ENCODE peak calls at places on chromosomes 2 and 18, in four cellular contexts. Q is K562, D is H1, K is HepG2. U is an unnamed sample.

GRCh38 chr2:170030040-170030439 is 147.9 kb upstream of the MYO3B start:
- DNase-seq in Q (no peak), D (no peak), K (no peak), U (no peak)

GRCh38 chr18:23479829-23480505 is 23.3 kb upstream of the RMC1 start:
- DNase-seq in Q (no peak), D (no peak), K (no peak), U (no peak)

GRCh38 chr18:44474596-44474995 is 206.1 kb upstream of the SETBP1 start:
- DNase-seq in Q (no peak), D (no peak), K (no peak), U (no peak)

GRCh38 chr2:84865181-84865783 is 15.6 kb downstream of the TRABD2A start:
- DNase-seq in Q (no peak), D (no peak), K (no peak), U (no peak)

GRCh38 chr2:33107690-33108482 is 161.1 kb downstream of the LTBP1 start:
- DNase-seq in Q (no peak), D (no peak), K (no peak), U (no peak)

GRCh38 chr2:165122521-165122920 is 81.3 kb downstream of the SCN3A start:
- DNase-seq in Q (no peak), D (no peak), K (no peak), U (no peak)

GRCh38 chr2:172196768-172197322 is 94.1 kb upstream of the DLX2 start:
- DNase-seq in Q (no peak), D (no peak), K (no peak), U (no peak)

GRCh38 chr2:175418224-175418843 is 236.8 kb upstream of the ATP5MC3 start:
- DNase-seq in Q (peak), D (no peak), K (no peak), U (no peak)

GRCh38 chr18:35524236-35524635 is 26.5 kb upstream of the INO80C start:
- DNase-seq in Q (no peak), D (no peak), K (no peak), U (no peak)

GRCh38 chr18:37334494-37335125 is 231.0 kb downstream of the CELF4 start:
- DNase-seq in Q (no peak), D (no peak), K (no peak), U (no peak)

GRCh38 chr2:33605059-33605458 is 6.0 kb upstream of the FAM98A start:
- DNase-seq in Q (no peak), D (no peak), K (no peak), U (no peak)

GRCh38 chr2:170155022-170155722 is 22.8 kb upstream of the MYO3B start:
- DNase-seq in Q (peak), D (no peak), K (no peak), U (no peak)

GRCh38 chr2:84880645-84881521 is at the start of gene TRABD2A:
- DNase-seq in Q (peak), D (no peak), K (no peak), U (no peak)

GRCh38 chr2:16828828-16829160 is 163.2 kb upstream of the CYRIA start:
- DNase-seq in Q (no peak), D (no peak), K (no peak), U (no peak)

DNA sequence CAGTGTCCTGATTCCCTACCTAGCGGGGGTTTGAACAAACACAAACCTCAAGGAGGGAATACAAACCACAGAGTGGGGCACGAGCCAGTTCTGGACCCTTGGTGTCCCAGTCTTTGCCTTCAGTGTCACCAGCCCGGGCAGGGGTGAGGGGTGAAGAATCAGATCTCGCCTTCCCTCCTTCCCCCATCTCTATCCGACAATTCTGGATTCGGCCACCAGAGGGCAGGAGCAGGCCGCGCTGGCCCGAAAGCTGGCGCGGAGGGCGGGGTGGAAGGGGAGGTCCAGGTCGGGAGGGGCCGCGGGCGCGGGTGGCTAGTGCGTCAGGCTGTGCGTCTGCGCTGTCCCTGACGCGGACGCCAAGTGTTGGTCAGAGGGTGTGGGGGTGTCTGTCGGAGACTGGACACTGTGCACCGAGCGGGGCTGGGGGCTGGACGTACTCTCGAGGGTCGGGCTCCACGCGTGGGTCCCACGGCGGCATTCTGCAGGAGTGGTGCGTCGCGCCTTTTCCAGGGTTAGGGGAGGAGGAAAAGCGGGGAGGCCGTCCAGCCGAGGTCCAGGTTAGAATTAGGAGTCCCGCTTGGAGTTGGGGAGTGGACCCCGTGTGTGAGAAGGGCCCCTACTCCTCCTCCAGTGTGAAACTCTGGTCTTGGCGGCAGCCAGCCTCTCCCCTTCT is 2.9 kb upstream of the CRYBA2 start:
- DNase-seq in Q (peak), D (no peak), K (peak), U (peak)
- TF ChIP-seq EZH2 in Q (no peak), D (peak), K (no peak), U (no peak)

GRCh38 chr18:9135912-9136314 is 668 bp upstream of the ANKRD12 start:
- DNase-seq in Q (peak), D (peak), K (peak), U (peak)
- TF ChIP-seq FOSL1 in Q (peak), D (no peak), K (no peak), U (no peak)

DNA sequence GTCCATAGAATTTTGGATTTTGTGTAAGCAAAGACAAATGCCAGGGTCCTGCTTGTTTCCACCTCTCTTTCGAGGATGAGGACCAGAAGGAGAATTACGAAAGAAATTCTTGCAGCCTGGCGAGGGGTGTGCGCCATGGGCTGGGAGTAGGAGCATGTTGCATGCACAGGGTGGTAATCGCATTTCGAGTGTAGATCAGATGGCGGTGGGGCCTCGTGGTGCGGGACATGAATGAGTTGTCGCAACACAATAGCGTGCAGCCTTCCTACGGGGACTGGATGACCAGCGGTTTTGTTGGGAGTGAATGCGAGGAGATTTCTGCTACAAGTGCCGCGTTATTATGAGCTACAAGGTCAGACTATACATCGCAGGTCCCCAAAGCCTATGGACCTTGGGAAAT is 4.2 kb upstream of the EN1 start:
- DNase-seq in Q (no peak), D (no peak), K (no peak), U (no peak)
- TF ChIP-seq EZH2 in Q (no peak), D (no peak), K (no peak), U (no peak)

DNA sequence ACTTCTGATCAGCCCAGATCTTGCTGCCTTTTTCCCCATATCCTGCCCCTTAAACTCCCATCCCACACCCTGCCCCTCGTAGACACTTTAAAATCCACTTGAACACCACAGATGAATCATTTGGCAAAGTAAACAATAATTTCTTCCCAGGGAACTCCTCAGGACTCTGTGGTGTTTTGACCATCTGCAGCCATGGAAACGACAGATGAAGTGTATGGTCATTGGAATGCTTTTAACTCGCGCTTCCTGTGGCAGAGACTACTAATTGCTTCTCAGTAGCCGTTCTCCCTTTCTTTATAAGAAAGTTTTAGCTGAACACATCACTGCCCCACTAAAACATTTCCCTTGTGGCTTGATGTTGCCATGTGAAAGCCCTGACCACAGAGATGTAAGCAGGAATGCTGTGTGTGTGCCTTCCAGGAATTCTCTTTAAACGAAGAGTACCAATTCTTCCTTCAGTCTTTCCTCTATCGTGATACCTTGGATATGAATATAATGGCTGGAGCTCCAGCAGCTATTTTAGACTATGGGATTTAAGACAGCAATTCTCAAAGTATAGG is 92.7 kb upstream of the PARD3B start:
- DNase-seq in Q (peak), D (no peak), K (peak), U (peak)
- TF ChIP-seq FOSL1 in Q (peak), D (no peak), K (no peak), U (no peak)

DNA sequence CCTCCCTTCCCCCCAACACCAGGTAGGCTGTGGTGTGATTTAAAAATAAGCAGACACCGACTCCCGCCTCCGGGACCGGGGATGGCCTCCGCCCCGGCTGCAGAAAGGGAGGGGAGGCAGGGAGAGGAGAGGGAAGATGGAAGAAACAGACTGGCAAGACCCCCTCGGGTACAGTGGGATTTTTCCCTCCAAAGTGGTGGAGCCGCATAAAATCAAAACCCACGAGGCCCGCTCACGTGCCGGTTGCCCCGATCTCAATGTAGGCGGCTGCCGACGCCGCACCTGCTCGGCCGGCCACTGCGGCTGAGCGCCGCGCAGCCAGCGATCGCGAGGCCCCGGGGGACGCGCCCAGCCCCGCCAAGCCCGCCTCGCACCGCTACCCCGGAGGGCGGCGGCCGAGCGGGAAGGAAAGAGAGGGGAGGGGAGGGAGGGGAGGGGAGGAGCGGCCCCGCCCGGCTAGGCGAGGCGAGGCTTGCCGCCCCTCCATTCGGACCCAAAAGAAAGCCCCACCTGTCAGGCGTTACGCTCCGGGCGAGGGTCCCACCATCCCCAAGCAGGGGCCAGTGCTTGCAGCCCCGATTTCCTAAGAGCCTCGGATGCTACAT is 804 bp downstream of the ADD2 start:
- DNase-seq in Q (peak), D (peak), K (no peak), U (no peak)
- TF ChIP-seq EZH2 in Q (no peak), D (no peak), K (no peak), U (no peak)

GRCh38 chr2:230872968-230873669 is 8.4 kb downstream of the ITM2C start:
- DNase-seq in Q (no peak), D (no peak), K (no peak), U (no peak)

GRCh38 chr2:230874456-230874855 is 9.7 kb downstream of the ITM2C start:
- DNase-seq in Q (no peak), D (no peak), K (no peak), U (no peak)

GRCh38 chr2:230874876-230875275 is 10.1 kb downstream of the ITM2C start:
- DNase-seq in Q (no peak), D (no peak), K (no peak), U (no peak)

GRCh38 chr2:230872151-230872967 is 7.6 kb downstream of the ITM2C start:
- DNase-seq in Q (no peak), D (no peak), K (no peak), U (no peak)

DNA sequence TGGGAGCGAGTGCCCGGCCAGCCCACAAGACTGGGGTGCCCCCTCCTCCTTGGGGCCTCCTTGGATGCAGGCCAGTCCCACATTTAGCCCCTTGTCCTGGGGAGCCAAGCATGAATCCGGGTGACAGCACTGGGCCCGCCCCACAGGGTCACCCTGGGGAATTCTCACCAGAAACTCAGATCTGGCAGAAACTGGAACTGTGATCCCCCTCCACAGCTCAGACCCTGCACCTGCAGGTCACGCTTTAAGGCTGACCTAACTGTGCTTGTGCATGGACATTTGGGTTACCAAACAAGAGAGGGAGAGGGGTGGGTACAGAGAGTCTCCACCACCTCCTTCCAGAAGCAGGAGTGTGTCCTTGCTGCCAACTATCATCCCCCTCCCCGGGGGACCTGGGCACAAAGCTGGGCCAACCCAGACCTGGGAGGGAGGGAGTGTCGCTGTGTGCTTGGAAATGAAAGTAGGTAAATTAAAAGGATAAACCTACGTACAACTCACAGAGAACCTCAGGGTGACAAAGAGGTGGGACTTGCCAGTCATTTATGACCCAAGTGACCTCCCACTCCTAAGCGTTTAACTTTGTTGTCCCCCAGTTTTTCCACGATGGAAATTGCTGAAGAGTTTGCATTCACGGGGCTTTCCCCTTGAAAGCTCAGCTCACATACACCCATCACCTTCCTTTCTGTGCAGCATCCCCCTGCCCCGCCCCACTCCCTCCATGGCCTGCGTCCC is 9.1 kb downstream of the ITM2C start:
- DNase-seq in Q (no peak), D (no peak), K (no peak), U (no peak)
- TF ChIP-seq FOSL1 in Q (no peak), D (no peak), K (no peak), U (no peak)

DNA sequence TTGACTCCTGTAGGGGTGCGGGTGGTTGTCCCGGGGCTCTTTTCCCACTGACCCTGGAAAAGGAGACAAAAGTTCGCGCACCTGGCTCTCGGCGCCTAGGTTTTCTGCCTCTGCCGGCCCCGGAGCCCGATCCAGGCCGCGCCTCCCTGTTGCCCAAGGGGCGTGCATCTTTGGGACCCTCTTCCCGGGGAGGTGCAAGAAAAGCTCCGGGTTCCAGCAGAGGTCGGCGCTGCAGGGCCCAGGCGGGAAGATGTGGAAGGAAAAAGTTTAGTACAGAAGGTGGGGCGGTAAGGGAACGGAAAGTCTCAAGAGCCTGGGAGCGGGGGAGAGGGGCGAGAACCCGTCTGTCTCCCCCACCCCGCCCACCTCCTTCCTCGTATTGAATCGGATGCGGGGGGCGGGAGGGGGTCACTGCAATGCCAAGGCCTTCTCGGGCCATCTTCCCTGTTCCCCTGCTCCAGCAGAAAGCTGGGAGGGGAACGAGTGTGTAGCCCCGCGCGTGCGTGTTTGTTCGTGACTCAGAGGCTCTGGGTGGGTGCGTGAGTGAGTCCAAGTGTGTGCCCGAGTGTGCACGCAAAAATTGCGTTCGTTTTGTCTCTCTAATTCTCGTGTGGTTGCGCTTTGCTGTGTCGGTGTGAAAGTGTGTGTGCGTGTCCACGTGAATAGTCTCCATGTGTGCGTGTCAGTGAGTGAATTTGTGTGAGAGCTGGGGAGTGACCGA is 6.4 kb upstream of the EN1 start:
- DNase-seq in Q (no peak), D (no peak), K (no peak), U (no peak)
- TF ChIP-seq EZH2 in Q (no peak), D (no peak), K (no peak), U (no peak)